ENCODE peak calls at places on chromosomes 5 and 9, in five cellular contexts. U is activated CD4-positive, alpha-beta T cell treated with anti-CD3 and anti-CD28 coated beads, Interleukin-2, amount 50 U/mL, for 1 hour; H is WTC11; B is mucosa of gallbladder; V is anterior cingulate cortex. D is an unnamed sample.
A peak's percentile ranks its signal among the peaks of the same experiment; 100 is the strongest.

GRCh38 chr5:176529824-176530195 is 7.4 kb downstream of the RNF44 start:
- DNase-seq in U (peak; percentile 50), H (no peak), B (no peak), V (no peak), D (no peak)

GRCh38 chr9:113381909-113382411 is 5.2 kb upstream of the HDHD3 start:
- DNase-seq in U (no peak), H (no peak), B (peak; percentile 85), V (no peak), D (no peak)

GRCh38 chr9:23850242-23851023 is 24.4 kb upstream of the ELAVL2 start:
- DNase-seq in U (no peak), H (peak; percentile 56), B (no peak), V (no peak), D (no peak)

GRCh38 chr9:128702949-128703615 is 779 bp downstream of the PKN3 start:
- DNase-seq in U (peak; percentile 15), H (peak; percentile 66), B (no peak), V (no peak), D (no peak)

GRCh38 chr9:38208206-38208901 is 139.3 kb upstream of the SHB start:
- DNase-seq in U (no peak), H (no peak), B (peak; percentile 62), V (no peak), D (no peak)

GRCh38 chr9:124849801-124850200 is 3.5 kb upstream of the WDR38 start:
- DNase-seq in U (no peak), H (no peak), B (no peak), V (no peak), D (no peak)

GRCh38 chr5:40383719-40384651 is 295.7 kb upstream of the PTGER4 start:
- DNase-seq in U (no peak), H (no peak), B (no peak), V (no peak), D (no peak)

GRCh38 chr5:143265995-143266394 is 137.5 kb downstream of the NR3C1 start:
- DNase-seq in U (no peak), H (no peak), B (no peak), V (no peak), D (no peak)

GRCh38 chr5:142913728-142914338 is 143.7 kb downstream of the ARHGAP26 start:
- DNase-seq in U (no peak), H (no peak), B (no peak), V (no peak), D (no peak)

GRCh38 chr5:111013011-111013410 is 58.5 kb upstream of the TSLP start:
- DNase-seq in U (no peak), H (no peak), B (no peak), V (no peak), D (no peak)

GRCh38 chr5:67249590-67249895 is 52.9 kb upstream of the CD180 start:
- DNase-seq in U (no peak), H (no peak), B (no peak), V (no peak), D (no peak)

GRCh38 chr5:68730220-68731010 is 363.4 kb upstream of the SLC30A5 start:
- DNase-seq in U (no peak), H (no peak), B (peak; percentile 43), V (peak; percentile 28), D (no peak)